ENCODE peak calls at places on chromosomes 1 and 21, in ten cellular contexts. V is HEK293T; W is RWPE1; K is ELR; U is fibroblast of the conjunctiva; Z is CD4-positive, alpha-beta T cell; R is activated T-helper 1 cell treated with anti-CD3 and anti-CD28 coated beads, Interleukin-2, amount 50 U/mL, for 16 hours; Q is Calu3; T is GM23248; A is stimulated activated CD8-positive, alpha-beta memory T cell treated with anti-CD3 and anti-CD28 coated beads, Interleukin-4, amount 100 ng/mL, for 24 hours. I is an unnamed sample.

GRCh38 chr1:17189632-17190525 is 15.0 kb upstream of the PADI1 start:
- DNase-seq in V (no peak), W (peak), K (peak), U (peak), Z (no peak), R (no peak), Q (peak), T (peak), A (no peak), I (no peak)

GRCh38 chr1:211735208-211736170 is 60.1 kb upstream of the NEK2 start:
- DNase-seq in V (peak), W (peak), K (peak), U (peak), Z (no peak), R (no peak), Q (peak), T (peak), A (no peak), I (no peak)

GRCh38 chr1:24199291-24199900 is 12.3 kb upstream of the IFNLR1 start:
- DNase-seq in V (peak), W (peak), K (peak), U (peak), Z (peak), R (peak), Q (peak), T (peak), A (peak), I (peak)

GRCh38 chr1:159825564-159825963 is 1.1 kb upstream of the SLAMF8 start:
- DNase-seq in V (no peak), W (no peak), K (no peak), U (no peak), Z (no peak), R (no peak), Q (no peak), T (no peak), A (no peak), I (peak)

GRCh38 chr1:86516366-86516765 is 30.5 kb upstream of the CLCA4 start:
- DNase-seq in V (no peak), W (no peak), K (peak), U (no peak), Z (no peak), R (no peak), Q (no peak), T (peak), A (no peak), I (no peak)

GRCh38 chr1:119742677-119743076 is 26.0 kb downstream of the HMGCS2 start:
- DNase-seq in V (no peak), W (no peak), K (no peak), U (no peak), Z (no peak), R (no peak), Q (no peak), T (no peak), A (no peak), I (no peak)

GRCh38 chr21:34967509-34968289 is 81.4 kb downstream of the RUNX1 start:
- DNase-seq in V (no peak), W (peak), K (peak), U (no peak), Z (no peak), R (no peak), Q (peak), T (peak), A (no peak), I (no peak)

GRCh38 chr1:234875953-234876814 is 252.5 kb downstream of the TOMM20 start:
- DNase-seq in V (no peak), W (no peak), K (no peak), U (no peak), Z (no peak), R (no peak), Q (peak), T (peak), A (no peak), I (no peak)

GRCh38 chr1:36322085-36322785 is 1.2 kb downstream of the EVA1B start:
- DNase-seq in V (no peak), W (no peak), K (peak), U (no peak), Z (no peak), R (no peak), Q (no peak), T (peak), A (no peak), I (no peak)

GRCh38 chr1:41268154-41268770 is 26.2 kb upstream of the SCMH1 start:
- DNase-seq in V (peak), W (peak), K (peak), U (peak), Z (peak), R (peak), Q (peak), T (peak), A (peak), I (peak)

GRCh38 chr1:24321150-24321549 is 2.0 kb downstream of the GRHL3 start:
- DNase-seq in V (peak), W (no peak), K (no peak), U (no peak), Z (no peak), R (no peak), Q (no peak), T (no peak), A (no peak), I (peak)

GRCh38 chr1:14786104-14786675 is 187.7 kb downstream of the KAZN start:
- DNase-seq in V (no peak), W (no peak), K (no peak), U (no peak), Z (no peak), R (no peak), Q (no peak), T (no peak), A (no peak), I (no peak)

GRCh38 chr21:42144679-42145568 is 73.8 kb downstream of the UMODL1 start:
- DNase-seq in V (no peak), W (no peak), K (no peak), U (no peak), Z (no peak), R (no peak), Q (no peak), T (no peak), A (no peak), I (no peak)

GRCh38 chr1:64848136-64848535 is 103.3 kb downstream of the RAVER2 start:
- DNase-seq in V (no peak), W (no peak), K (no peak), U (no peak), Z (no peak), R (no peak), Q (no peak), T (no peak), A (no peak), I (no peak)

GRCh38 chr1:244836135-244836521 is 670 bp downstream of the COX20 start:
- DNase-seq in V (peak), W (peak), K (peak), U (no peak), Z (no peak), R (no peak), Q (peak), T (peak), A (no peak), I (peak)

GRCh38 chr1:6499318-6499717 is 7.9 kb upstream of the PLEKHG5 start:
- DNase-seq in V (no peak), W (no peak), K (no peak), U (no peak), Z (no peak), R (no peak), Q (no peak), T (no peak), A (no peak), I (no peak)

GRCh38 chr1:27547220-27548116 is 56.5 kb downstream of the AHDC1 start:
- DNase-seq in V (no peak), W (no peak), K (no peak), U (no peak), Z (no peak), R (no peak), Q (no peak), T (no peak), A (no peak), I (no peak)

GRCh38 chr1:67105508-67105907 is 29.3 kb downstream of the C1orf141 start:
- DNase-seq in V (no peak), W (no peak), K (no peak), U (no peak), Z (no peak), R (no peak), Q (no peak), T (no peak), A (no peak), I (no peak)

GRCh38 chr1:162726539-162726938 is 64.0 kb upstream of the HSD17B7 start:
- DNase-seq in V (no peak), W (no peak), K (no peak), U (no peak), Z (no peak), R (no peak), Q (no peak), T (no peak), A (no peak), I (no peak)

GRCh38 chr1:88825721-88826120 is 65.6 kb downstream of the GTF2B start:
- DNase-seq in V (no peak), W (no peak), K (no peak), U (no peak), Z (no peak), R (no peak), Q (no peak), T (no peak), A (no peak), I (no peak)

GRCh38 chr1:43270421-43271095 is 775 bp downstream of the TMEM125 start:
- DNase-seq in V (no peak), W (peak), K (no peak), U (no peak), Z (no peak), R (no peak), Q (peak), T (peak), A (no peak), I (no peak)

GRCh38 chr21:26833460-26833939 is 11.7 kb downstream of the ADAMTS1 start:
- DNase-seq in V (no peak), W (no peak), K (no peak), U (no peak), Z (no peak), R (no peak), Q (peak), T (no peak), A (no peak), I (no peak)

GRCh38 chr1:165068716-165069115 is 287.8 kb downstream of the LMX1A start:
- DNase-seq in V (no peak), W (no peak), K (no peak), U (no peak), Z (no peak), R (no peak), Q (no peak), T (peak), A (no peak), I (no peak)

GRCh38 chr1:66996018-66996682 is 57.8 kb downstream of the SLC35D1 start:
- DNase-seq in V (peak), W (peak), K (peak), U (peak), Z (peak), R (no peak), Q (peak), T (peak), A (peak), I (peak)

I was measured in DND-41.